ENCODE peak calls at places on chromosomes 7 and 10, in six cellular contexts. H is K562, L is uterus, P is left ventricle myocardium inferior, J is prostate gland, W is cardiac muscle cell. U is an unnamed sample. For H3K9me3, the result is how much of the 10 kb centered on the place peaks cover.

GRCh38 chr10:12592967-12593366 is 243.6 kb downstream of the CAMK1D start:
- DNase-seq in J (no peak), P (no peak), L (no peak), W (no peak), H (no peak), U (no peak)

GRCh38 chr7:122136033-122136432 is 8.0 kb downstream of the AASS start:
- DNase-seq in J (no peak), L (no peak), W (no peak), H (no peak), P (no peak), U (no peak)

GRCh38 chr10:11881477-11882417 is 58.6 kb downstream of the PROSER2 start:
- DNase-seq in J (no peak), H (peak), P (no peak), L (no peak), W (no peak), U (peak)

GRCh38 chr10:132451506-132452215 is 54.7 kb downstream of the PWWP2B start:
- DNase-seq in W (no peak), H (no peak), P (no peak), J (no peak), L (no peak), U (no peak)

GRCh38 chr7:131819891-131820290 is 263.5 kb upstream of the PODXL start:
- DNase-seq in L (no peak), H (no peak), P (no peak), J (no peak), W (no peak), U (no peak)

GRCh38 chr7:99102361-99102760 is 41.5 kb downstream of the SMURF1 start:
- DNase-seq in L (no peak), W (no peak), J (no peak), H (no peak), P (no peak), U (no peak)

GRCh38 chr7:31882187-31882586 is 188.0 kb downstream of the PDE1C start:
- DNase-seq in J (no peak), W (no peak), H (no peak), L (no peak), P (peak), U (no peak)

GRCh38 chr7:94393251-94393758 is 1.4 kb upstream of the COL1A2 start:
- DNase-seq in J (no peak), W (peak), P (peak), L (peak), H (no peak), U (no peak)

GRCh38 chr7:111560773-111561658 is 1.3 kb downstream of the IMMP2L start:
- DNase-seq in J (no peak), W (peak), P (no peak), L (no peak), H (peak), U (no peak)

GRCh38 chr7:88226886-88227516 is 7.2 kb upstream of the SRI start:
- DNase-seq in P (no peak), J (no peak), L (no peak), H (no peak), W (peak), U (peak)

GRCh38 chr7:1741751-1742554 is 71.9 kb downstream of the ELFN1 start:
- DNase-seq in J (no peak), L (peak), P (peak), W (no peak), H (peak), U (no peak)

GRCh38 chr7:47313564-47313963 is 268.3 kb downstream of the TNS3 start:
- DNase-seq in J (no peak), L (no peak), P (no peak), W (no peak), H (no peak), U (no peak)

GRCh38 chr10:31604141-31604540 is 285.1 kb downstream of the ZEB1 start:
- DNase-seq in H (no peak), J (no peak), P (no peak), L (peak), W (peak), U (no peak)

GRCh38 chr7:107381453-107381852 is 88.4 kb upstream of the GPR22 start:
- DNase-seq in W (no peak), H (no peak), L (no peak), J (no peak), P (no peak), U (no peak)
- TF ChIP-seq CTCF in W (no peak), H (no peak), L (no peak), J (no peak), P (no peak), U (no peak)

GRCh38 chr7:22907805-22908204 is 85.2 kb upstream of the TOMM7 start:
- DNase-seq in W (no peak), P (no peak), L (no peak), J (no peak), H (no peak), U (no peak)

GRCh38 chr7:22911889-22912288 is 89.2 kb upstream of the TOMM7 start:
- DNase-seq in P (no peak), L (no peak), W (no peak), H (no peak), J (no peak), U (no peak)

GRCh38 chr7:22909958-22910357 is 87.3 kb upstream of the TOMM7 start:
- DNase-seq in P (no peak), W (no peak), J (no peak), L (no peak), H (no peak), U (no peak)

DNA sequence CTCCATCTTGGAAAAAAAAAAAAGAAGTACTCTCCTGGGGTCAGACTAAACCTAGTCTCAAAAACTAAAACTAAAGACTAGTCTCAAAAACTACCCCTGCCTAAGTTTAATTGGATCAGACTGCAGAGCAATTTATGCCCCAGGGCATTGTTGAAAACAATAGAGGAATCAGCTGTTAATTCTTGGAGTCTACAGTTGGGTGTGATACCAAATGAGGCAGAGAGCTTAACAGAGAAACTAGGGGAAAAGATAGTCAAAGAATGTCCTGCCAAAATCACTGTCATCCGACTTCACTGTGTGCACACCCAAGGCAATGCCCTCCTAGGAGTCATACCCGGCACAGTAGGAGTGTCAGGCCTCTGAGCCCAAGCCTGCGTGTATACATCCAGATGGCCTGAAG is 90.5 kb upstream of the TOMM7 start:
- DNase-seq in W (no peak), H (no peak), L (no peak), J (no peak), P (no peak), U (no peak)
- H3K9me3 ChIP-seq in W (under half), H (under half), L (under half), J (under half), P (under half), U (under half)

GRCh38 chr10:15824498-15824897 is 35.8 kb downstream of the MINDY3 start:
- DNase-seq in W (peak), J (no peak), P (no peak), L (no peak), H (no peak), U (no peak)
- TF ChIP-seq CTCF in W (peak), J (peak), P (peak), L (peak), H (peak), U (peak)

GRCh38 chr7:21454182-21454581 is 26.3 kb downstream of the SP4 start:
- DNase-seq in P (no peak), L (no peak), W (no peak), J (no peak), H (no peak), U (no peak)
- H3K9me3 ChIP-seq in P (under half), L (under half), W (under half), J (under half), H (under half), U (under half)

GRCh38 chr10:99484626-99485581 is 47.8 kb upstream of the NKX2-3 start:
- DNase-seq in P (no peak), W (no peak), L (no peak), J (no peak), H (peak), U (no peak)
- TF ChIP-seq CTCF in P (no peak), W (no peak), L (no peak), J (peak), H (peak), U (peak)

GRCh38 chr10:131088619-131089018 is 222.9 kb downstream of the TCERG1L start:
- DNase-seq in J (no peak), L (no peak), W (no peak), P (no peak), H (peak), U (no peak)

GRCh38 chr10:131087464-131088215 is 223.9 kb downstream of the TCERG1L start:
- DNase-seq in P (no peak), J (no peak), L (no peak), W (no peak), H (no peak), U (no peak)

GRCh38 chr10:131089861-131090260 is 221.7 kb downstream of the TCERG1L start:
- DNase-seq in L (no peak), W (no peak), P (no peak), H (no peak), J (no peak), U (no peak)

GRCh38 chr10:131090761-131091661 is 220.5 kb downstream of the TCERG1L start:
- DNase-seq in P (no peak), W (no peak), L (no peak), J (no peak), H (no peak), U (no peak)

DNA sequence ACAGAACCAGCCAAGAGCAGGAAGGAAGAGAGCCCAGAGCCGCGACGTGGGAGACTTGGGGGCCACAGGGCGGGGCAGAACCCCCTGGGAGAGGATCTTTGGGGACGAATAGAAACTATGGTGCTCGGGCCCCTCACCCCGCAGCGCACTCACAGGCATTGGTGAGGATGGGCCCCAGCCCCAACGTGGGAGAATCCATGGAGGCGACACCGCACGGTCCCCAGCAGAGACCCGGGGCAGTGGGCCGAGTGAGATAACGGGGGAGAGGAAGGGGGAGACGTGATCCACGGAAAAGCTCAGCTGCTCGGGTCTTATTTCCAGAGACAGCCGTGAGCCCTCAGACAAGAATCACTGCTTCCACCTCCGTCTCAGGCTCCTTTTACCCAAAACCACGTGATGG is 222.4 kb downstream of the TCERG1L start:
- DNase-seq in L (no peak), H (no peak), W (no peak), J (no peak), P (no peak), U (no peak)
- H3K9me3 ChIP-seq in L (under half), H (under half), W (under half), J (under half), P (under half), U (under half)